ENCODE peak calls at places on chromosomes 2 and 18, in four cellular contexts. L, K, C and I are unnamed samples.

GRCh38 chr2:239715202-239715601 is 309.9 kb downstream of the NDUFA10 start:
- DNase-seq in L (no peak), C (no peak), K (no peak), I (no peak)

GRCh38 chr2:85018049-85018447 is 47.1 kb downstream of the KCMF1 start:
- DNase-seq in L (no peak), K (no peak), C (no peak), I (no peak)

GRCh38 chr2:212532585-212532984 is 6.0 kb downstream of the ERBB4 start:
- DNase-seq in L (no peak), C (no peak), K (no peak), I (no peak)

GRCh38 chr2:122851972-122852531 is 1096.6 kb downstream of the TSN start:
- DNase-seq in C (no peak), K (no peak), L (no peak), I (no peak)

GRCh38 chr2:190053426-190053825 is 9.1 kb downstream of the MSTN start:
- DNase-seq in C (no peak), L (no peak), K (no peak), I (no peak)

GRCh38 chr2:27860111-27860510 is 30.1 kb downstream of the RBKS start:
- DNase-seq in L (no peak), C (no peak), K (peak; percentile 77), I (peak; percentile 45)

GRCh38 chr18:49020621-49021021 is 69.9 kb upstream of the SMAD7 start:
- DNase-seq in K (no peak), L (no peak), C (no peak), I (no peak)

GRCh38 chr2:73528688-73529087 is 113.5 kb downstream of the NAT8 start:
- DNase-seq in L (no peak), K (no peak), C (no peak), I (no peak)

GRCh38 chr18:2417861-2418610 is 153.3 kb downstream of the METTL4 start:
- DNase-seq in C (no peak), L (no peak), K (no peak), I (no peak)

GRCh38 chr2:3613524-3613905 is 18.6 kb downstream of the COLEC11 start:
- DNase-seq in L (no peak), C (no peak), K (no peak), I (no peak)

GRCh38 chr2:168085801-168086361 is 161.5 kb downstream of the STK39 start:
- DNase-seq in C (no peak), L (no peak), K (no peak), I (no peak)

GRCh38 chr2:74756356-74756890 is 77.5 kb upstream of the HK2 start:
- DNase-seq in K (no peak), L (no peak), C (no peak), I (no peak)

GRCh38 chr2:224286923-224287322 is 115.0 kb downstream of the FAM124B start:
- DNase-seq in C (no peak), K (no peak), L (no peak), I (no peak)

GRCh38 chr18:29060349-29060748 is 883.4 kb upstream of the CDH2 start:
- DNase-seq in L (no peak), C (no peak), K (no peak), I (no peak)

GRCh38 chr2:237161239-237161638 is 75.5 kb downstream of the COPS8 start:
- DNase-seq in K (no peak), C (peak; percentile 70), L (no peak), I (no peak)

GRCh38 chr2:230895536-230896345 is 29.3 kb downstream of the GPR55 start:
- DNase-seq in L (no peak), C (no peak), K (no peak), I (no peak)

GRCh38 chr2:237632991-237633629 is 5.7 kb downstream of the LRRFIP1 start:
- DNase-seq in C (peak; percentile 59), K (no peak), L (no peak), I (no peak)

GRCh38 chr2:239196474-239197021 is 204.3 kb downstream of the HDAC4 start:
- DNase-seq in C (peak; percentile 17), K (no peak), L (no peak), I (no peak)

GRCh38 chr2:4499316-4499715 is 795.9 kb downstream of the DCDC2C start:
- DNase-seq in C (no peak), L (no peak), K (no peak), I (no peak)

GRCh38 chr2:187505064-187505672 is 49.1 kb downstream of the TFPI start:
- DNase-seq in K (no peak), C (no peak), L (no peak), I (no peak)